ENCODE peak calls at places on chromosomes 11 and 22, in eight cellular contexts. One of them, this sample, is unnamed.

GRCh38 chr11:20042025-20042639 is 118.1 kb downstream of the DBX1 start:
- DNase-seq in CD4-positive, alpha-beta T cell: no peak
- DNase-seq in kidney: no peak
- DNase-seq in stimulated activated naive CD8-positive, alpha-beta T cell treated with anti-CD3 and anti-CD28 coated beads, Interleukin-15, Interleukin-2, amounts not matched to agents 100 U/mL and 50 U/mL, for 24 hours: no peak
- DNase-seq in astrocyte of the hippocampus: no peak
- DNase-seq in SHP77: no peak
- DNase-seq in breast epithelium: no peak
- DNase-seq in AML-193: no peak
- DNase-seq in this sample: no peak

GRCh38 chr11:63961608-63962412 is 12.6 kb upstream of the COX8A start:
- DNase-seq in stimulated activated naive CD8-positive, alpha-beta T cell treated with anti-CD3 and anti-CD28 coated beads, Interleukin-15, Interleukin-2, amounts not matched to agents 100 U/mL and 50 U/mL, for 24 hours: no peak
- DNase-seq in CD4-positive, alpha-beta T cell: no peak
- DNase-seq in astrocyte of the hippocampus: no peak
- DNase-seq in kidney: no peak
- DNase-seq in AML-193: no peak
- DNase-seq in SHP77: peak; percentile 61
- DNase-seq in breast epithelium: no peak
- DNase-seq in this sample: peak; percentile 17

GRCh38 chr11:102177974-102178631 is 67.9 kb downstream of the YAP1 start:
- DNase-seq in AML-193: peak; percentile 58
- DNase-seq in astrocyte of the hippocampus: peak; percentile 63
- DNase-seq in SHP77: no peak
- DNase-seq in kidney: no peak
- DNase-seq in stimulated activated naive CD8-positive, alpha-beta T cell treated with anti-CD3 and anti-CD28 coated beads, Interleukin-15, Interleukin-2, amounts not matched to agents 100 U/mL and 50 U/mL, for 24 hours: no peak
- DNase-seq in breast epithelium: no peak
- DNase-seq in CD4-positive, alpha-beta T cell: no peak
- DNase-seq in this sample: no peak

GRCh38 chr11:33868646-33869461 is 23.0 kb downstream of the LMO2 start:
- DNase-seq in CD4-positive, alpha-beta T cell: no peak
- DNase-seq in SHP77: no peak
- DNase-seq in breast epithelium: no peak
- DNase-seq in stimulated activated naive CD8-positive, alpha-beta T cell treated with anti-CD3 and anti-CD28 coated beads, Interleukin-15, Interleukin-2, amounts not matched to agents 100 U/mL and 50 U/mL, for 24 hours: peak; percentile 9
- DNase-seq in kidney: peak; percentile 76
- DNase-seq in astrocyte of the hippocampus: peak; percentile 27
- DNase-seq in AML-193: peak; percentile 3
- DNase-seq in this sample: no peak

GRCh38 chr11:75078233-75078632 is 18.4 kb downstream of the OR2AT4 start:
- DNase-seq in CD4-positive, alpha-beta T cell: no peak
- DNase-seq in breast epithelium: no peak
- DNase-seq in SHP77: no peak
- DNase-seq in kidney: no peak
- DNase-seq in stimulated activated naive CD8-positive, alpha-beta T cell treated with anti-CD3 and anti-CD28 coated beads, Interleukin-15, Interleukin-2, amounts not matched to agents 100 U/mL and 50 U/mL, for 24 hours: no peak
- DNase-seq in astrocyte of the hippocampus: no peak
- DNase-seq in AML-193: no peak
- DNase-seq in this sample: no peak

GRCh38 chr22:45302047-45302446 is 7.7 kb upstream of the FAM118A start:
- DNase-seq in astrocyte of the hippocampus: peak; percentile 55
- DNase-seq in stimulated activated naive CD8-positive, alpha-beta T cell treated with anti-CD3 and anti-CD28 coated beads, Interleukin-15, Interleukin-2, amounts not matched to agents 100 U/mL and 50 U/mL, for 24 hours: no peak
- DNase-seq in SHP77: peak; percentile 73
- DNase-seq in AML-193: no peak
- DNase-seq in kidney: no peak
- DNase-seq in breast epithelium: no peak
- DNase-seq in CD4-positive, alpha-beta T cell: no peak
- DNase-seq in this sample: no peak

GRCh38 chr22:27809226-27809625 is 7.7 kb upstream of the MN1 start:
- DNase-seq in kidney: peak; percentile 37
- DNase-seq in stimulated activated naive CD8-positive, alpha-beta T cell treated with anti-CD3 and anti-CD28 coated beads, Interleukin-15, Interleukin-2, amounts not matched to agents 100 U/mL and 50 U/mL, for 24 hours: no peak
- DNase-seq in astrocyte of the hippocampus: no peak
- DNase-seq in breast epithelium: no peak
- DNase-seq in AML-193: no peak
- DNase-seq in SHP77: peak; percentile 36
- DNase-seq in CD4-positive, alpha-beta T cell: no peak
- DNase-seq in this sample: no peak

GRCh38 chr11:112255075-112255739 is 5.5 kb downstream of the PLET1 start:
- DNase-seq in stimulated activated naive CD8-positive, alpha-beta T cell treated with anti-CD3 and anti-CD28 coated beads, Interleukin-15, Interleukin-2, amounts not matched to agents 100 U/mL and 50 U/mL, for 24 hours: no peak
- DNase-seq in CD4-positive, alpha-beta T cell: no peak
- DNase-seq in breast epithelium: no peak
- DNase-seq in astrocyte of the hippocampus: peak; percentile 87
- DNase-seq in kidney: no peak
- DNase-seq in SHP77: peak; percentile 49
- DNase-seq in AML-193: no peak
- DNase-seq in this sample: peak; percentile 2

GRCh38 chr11:11074686-11075370 is 217.0 kb upstream of the ZBED5 start:
- DNase-seq in kidney: no peak
- DNase-seq in breast epithelium: no peak
- DNase-seq in SHP77: no peak
- DNase-seq in stimulated activated naive CD8-positive, alpha-beta T cell treated with anti-CD3 and anti-CD28 coated beads, Interleukin-15, Interleukin-2, amounts not matched to agents 100 U/mL and 50 U/mL, for 24 hours: no peak
- DNase-seq in CD4-positive, alpha-beta T cell: no peak
- DNase-seq in astrocyte of the hippocampus: no peak
- DNase-seq in AML-193: no peak
- DNase-seq in this sample: no peak

GRCh38 chr11:118175600-118176399 is 639 bp downstream of the SCN2B start:
- DNase-seq in SHP77: no peak
- DNase-seq in AML-193: no peak
- DNase-seq in stimulated activated naive CD8-positive, alpha-beta T cell treated with anti-CD3 and anti-CD28 coated beads, Interleukin-15, Interleukin-2, amounts not matched to agents 100 U/mL and 50 U/mL, for 24 hours: no peak
- DNase-seq in kidney: no peak
- DNase-seq in breast epithelium: no peak
- DNase-seq in astrocyte of the hippocampus: no peak
- DNase-seq in CD4-positive, alpha-beta T cell: no peak
- DNase-seq in this sample: no peak

GRCh38 chr11:33158596-33158995 is 2.7 kb downstream of the CSTF3 start:
- DNase-seq in CD4-positive, alpha-beta T cell: no peak
- DNase-seq in kidney: no peak
- DNase-seq in breast epithelium: no peak
- DNase-seq in astrocyte of the hippocampus: no peak
- DNase-seq in stimulated activated naive CD8-positive, alpha-beta T cell treated with anti-CD3 and anti-CD28 coated beads, Interleukin-15, Interleukin-2, amounts not matched to agents 100 U/mL and 50 U/mL, for 24 hours: no peak
- DNase-seq in SHP77: no peak
- DNase-seq in AML-193: no peak
- DNase-seq in this sample: no peak

GRCh38 chr11:12205330-12205729 is 94.9 kb downstream of the MICAL2 start:
- DNase-seq in astrocyte of the hippocampus: no peak
- DNase-seq in AML-193: no peak
- DNase-seq in breast epithelium: no peak
- DNase-seq in kidney: no peak
- DNase-seq in stimulated activated naive CD8-positive, alpha-beta T cell treated with anti-CD3 and anti-CD28 coated beads, Interleukin-15, Interleukin-2, amounts not matched to agents 100 U/mL and 50 U/mL, for 24 hours: no peak
- DNase-seq in SHP77: no peak
- DNase-seq in CD4-positive, alpha-beta T cell: no peak
- DNase-seq in this sample: no peak

GRCh38 chr22:50184541-50185383 is 951 bp upstream of the TRABD start:
- DNase-seq in SHP77: no peak
- DNase-seq in astrocyte of the hippocampus: no peak
- DNase-seq in breast epithelium: no peak
- DNase-seq in AML-193: no peak
- DNase-seq in stimulated activated naive CD8-positive, alpha-beta T cell treated with anti-CD3 and anti-CD28 coated beads, Interleukin-15, Interleukin-2, amounts not matched to agents 100 U/mL and 50 U/mL, for 24 hours: no peak
- DNase-seq in kidney: peak; percentile 87
- DNase-seq in CD4-positive, alpha-beta T cell: no peak
- DNase-seq in this sample: no peak

GRCh38 chr11:126193038-126193478 is 18.4 kb downstream of the RPUSD4 start:
- DNase-seq in SHP77: no peak
- DNase-seq in astrocyte of the hippocampus: no peak
- DNase-seq in stimulated activated naive CD8-positive, alpha-beta T cell treated with anti-CD3 and anti-CD28 coated beads, Interleukin-15, Interleukin-2, amounts not matched to agents 100 U/mL and 50 U/mL, for 24 hours: no peak
- DNase-seq in CD4-positive, alpha-beta T cell: no peak
- DNase-seq in AML-193: no peak
- DNase-seq in kidney: no peak
- DNase-seq in breast epithelium: no peak
- DNase-seq in this sample: no peak

GRCh38 chr22:47090591-47091240 is 328.3 kb downstream of the TBC1D22A start:
- DNase-seq in stimulated activated naive CD8-positive, alpha-beta T cell treated with anti-CD3 and anti-CD28 coated beads, Interleukin-15, Interleukin-2, amounts not matched to agents 100 U/mL and 50 U/mL, for 24 hours: no peak
- DNase-seq in astrocyte of the hippocampus: no peak
- DNase-seq in breast epithelium: no peak
- DNase-seq in CD4-positive, alpha-beta T cell: peak; percentile 27
- DNase-seq in AML-193: no peak
- DNase-seq in SHP77: no peak
- DNase-seq in kidney: no peak
- DNase-seq in this sample: no peak

GRCh38 chr11:19349340-19350025 is 108.7 kb upstream of the E2F8 start:
- DNase-seq in astrocyte of the hippocampus: peak; percentile 80
- DNase-seq in AML-193: no peak
- DNase-seq in SHP77: no peak
- DNase-seq in stimulated activated naive CD8-positive, alpha-beta T cell treated with anti-CD3 and anti-CD28 coated beads, Interleukin-15, Interleukin-2, amounts not matched to agents 100 U/mL and 50 U/mL, for 24 hours: no peak
- DNase-seq in kidney: no peak
- DNase-seq in CD4-positive, alpha-beta T cell: no peak
- DNase-seq in breast epithelium: no peak
- DNase-seq in this sample: peak; percentile 51

GRCh38 chr11:47180006-47180787 is 3.5 kb upstream of the ARFGAP2 start:
- DNase-seq in SHP77: no peak
- DNase-seq in breast epithelium: no peak
- DNase-seq in CD4-positive, alpha-beta T cell: no peak
- DNase-seq in stimulated activated naive CD8-positive, alpha-beta T cell treated with anti-CD3 and anti-CD28 coated beads, Interleukin-15, Interleukin-2, amounts not matched to agents 100 U/mL and 50 U/mL, for 24 hours: no peak
- DNase-seq in astrocyte of the hippocampus: no peak
- DNase-seq in kidney: no peak
- DNase-seq in AML-193: no peak
- DNase-seq in this sample: no peak

GRCh38 chr22:31626427-31627150 is 35.4 kb downstream of the PISD start:
- DNase-seq in astrocyte of the hippocampus: peak; percentile 46
- DNase-seq in stimulated activated naive CD8-positive, alpha-beta T cell treated with anti-CD3 and anti-CD28 coated beads, Interleukin-15, Interleukin-2, amounts not matched to agents 100 U/mL and 50 U/mL, for 24 hours: no peak
- DNase-seq in CD4-positive, alpha-beta T cell: no peak
- DNase-seq in breast epithelium: no peak
- DNase-seq in SHP77: no peak
- DNase-seq in kidney: no peak
- DNase-seq in AML-193: no peak
- DNase-seq in this sample: no peak

GRCh38 chr11:128890216-128890542 is 977 bp upstream of the KCNJ5 start:
- DNase-seq in SHP77: no peak
- DNase-seq in astrocyte of the hippocampus: no peak
- DNase-seq in stimulated activated naive CD8-positive, alpha-beta T cell treated with anti-CD3 and anti-CD28 coated beads, Interleukin-15, Interleukin-2, amounts not matched to agents 100 U/mL and 50 U/mL, for 24 hours: no peak
- DNase-seq in AML-193: no peak
- DNase-seq in kidney: no peak
- DNase-seq in breast epithelium: no peak
- DNase-seq in CD4-positive, alpha-beta T cell: no peak
- DNase-seq in this sample: no peak

GRCh38 chr11:44592125-44592643 is 26.7 kb downstream of the CD82 start:
- DNase-seq in SHP77: no peak
- DNase-seq in AML-193: no peak
- DNase-seq in CD4-positive, alpha-beta T cell: no peak
- DNase-seq in breast epithelium: no peak
- DNase-seq in stimulated activated naive CD8-positive, alpha-beta T cell treated with anti-CD3 and anti-CD28 coated beads, Interleukin-15, Interleukin-2, amounts not matched to agents 100 U/mL and 50 U/mL, for 24 hours: no peak
- DNase-seq in astrocyte of the hippocampus: no peak
- DNase-seq in kidney: no peak
- DNase-seq in this sample: no peak

GRCh38 chr22:19904174-19904856 is 37.3 kb upstream of the COMT start:
- DNase-seq in stimulated activated naive CD8-positive, alpha-beta T cell treated with anti-CD3 and anti-CD28 coated beads, Interleukin-15, Interleukin-2, amounts not matched to agents 100 U/mL and 50 U/mL, for 24 hours: no peak
- DNase-seq in kidney: no peak
- DNase-seq in SHP77: no peak
- DNase-seq in AML-193: no peak
- DNase-seq in breast epithelium: no peak
- DNase-seq in astrocyte of the hippocampus: no peak
- DNase-seq in CD4-positive, alpha-beta T cell: no peak
- DNase-seq in this sample: no peak